ENCODE peak calls at places on chromosomes 3 and 15, in nine cellular contexts. I, Y, R, A, V, Z, T, N and G are unnamed samples.
A peak's percentile ranks its signal among the peaks of the same experiment; 100 is the strongest.

GRCh38 chr15:63277044-63277892 is at the start of gene APH1B:
- DNase-seq in I (peak; percentile 96), Y (peak; percentile 89), R (no peak), A (peak; percentile 85), V (no peak), Z (peak; percentile 32), T (peak; percentile 91), N (peak; percentile 83), G (peak; percentile 83)

GRCh38 chr15:31136612-31137328 is 35.2 kb upstream of the TRPM1 start:
- DNase-seq in I (no peak), Y (no peak), R (no peak), A (no peak), V (no peak), Z (no peak), T (no peak), N (no peak), G (no peak)

GRCh38 chr3:140388525-140388924 is 289.3 kb upstream of the TRIM42 start:
- DNase-seq in I (no peak), Y (no peak), R (no peak), A (no peak), V (no peak), Z (no peak), T (no peak), N (no peak), G (no peak)

GRCh38 chr15:101491739-101492640 is 2.5 kb upstream of the PCSK6 start:
- DNase-seq in I (no peak), Y (no peak), R (no peak), A (no peak), V (no peak), Z (no peak), T (no peak), N (peak; percentile 16), G (no peak)

GRCh38 chr3:190534386-190534785 is 20.5 kb downstream of the IL1RAP start:
- DNase-seq in I (no peak), Y (no peak), R (peak; percentile 72), A (no peak), V (no peak), Z (no peak), T (no peak), N (peak; percentile 88), G (no peak)

GRCh38 chr15:71752604-71753289 is 57.6 kb upstream of the NR2E3 start:
- DNase-seq in I (peak; percentile 55), Y (no peak), R (peak; percentile 73), A (peak; percentile 33), V (peak; percentile 88), Z (peak; percentile 99), T (no peak), N (peak; percentile 82), G (peak; percentile 95)

GRCh38 chr3:142148871-142149860 is at the start of gene TFDP2:
- DNase-seq in I (peak; percentile 95), Y (peak; percentile 92), R (peak; percentile 76), A (peak; percentile 93), V (no peak), Z (peak; percentile 67), T (peak; percentile 95), N (peak; percentile 92), G (peak; percentile 87)

GRCh38 chr3:188855690-188856089 is 316.1 kb upstream of the TPRG1 start:
- DNase-seq in I (no peak), Y (no peak), R (no peak), A (no peak), V (no peak), Z (no peak), T (no peak), N (no peak), G (no peak)

GRCh38 chr15:98983333-98983732 is 24.3 kb downstream of the PGPEP1L start:
- DNase-seq in I (no peak), Y (no peak), R (peak; percentile 89), A (no peak), V (peak; percentile 38), Z (peak; percentile 35), T (peak; percentile 79), N (peak; percentile 28), G (peak; percentile 87)

GRCh38 chr15:77966540-77967290 is 110.8 kb downstream of the TBC1D2B start:
- DNase-seq in I (peak; percentile 78), Y (no peak), R (peak; percentile 35), A (peak; percentile 65), V (no peak), Z (no peak), T (no peak), N (peak; percentile 56), G (peak; percentile 41)

GRCh38 chr3:125219261-125219701 is 6.7 kb upstream of the SLC12A8 start:
- DNase-seq in I (no peak), Y (no peak), R (no peak), A (no peak), V (no peak), Z (no peak), T (no peak), N (no peak), G (no peak)

DNA sequence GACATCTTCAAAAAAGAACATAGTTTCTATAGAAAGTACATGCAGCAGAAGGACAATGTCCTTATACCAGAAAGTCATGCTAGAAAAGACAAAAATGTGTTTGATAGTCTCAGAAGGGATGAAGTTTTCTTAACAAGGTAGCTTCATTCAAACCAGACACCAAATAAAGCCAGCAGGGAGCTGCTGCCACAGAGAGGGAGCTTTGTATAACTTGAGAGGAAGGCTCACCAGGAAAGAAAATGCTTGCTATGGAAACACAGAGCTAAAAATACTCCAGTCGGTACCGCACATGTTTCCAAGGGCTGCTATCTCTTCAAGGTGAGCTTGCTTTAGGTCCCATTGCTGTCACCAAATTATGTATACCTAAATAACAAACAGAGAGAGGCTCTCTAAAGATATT is 1074.8 kb upstream of the ALCAM start:
- DNase-seq in I (no peak), Y (no peak), R (no peak), A (peak; percentile 8), V (no peak), Z (no peak), T (no peak), N (no peak), G (no peak)
- H3K4me3 ChIP-seq in I (peak overlapping the region; percentile 19), Y (peak overlapping the region; percentile 48), R (no peak overlapping the region), A (peak overlapping the region; percentile 57), V (no peak overlapping the region), Z (no peak overlapping the region), T (peak overlapping the region; percentile 17), N (no peak overlapping the region), G (peak overlapping the region; percentile 31)

GRCh38 chr3:72655758-72656157 is 192.5 kb downstream of the SHQ1 start:
- DNase-seq in I (no peak), Y (no peak), R (no peak), A (no peak), V (no peak), Z (no peak), T (no peak), N (no peak), G (no peak)
- TF ChIP-seq CTCF in I (peak; percentile 34), Y (no peak), R (peak; percentile 29), A (peak; percentile 67), V (peak; percentile 28), Z (peak; percentile 25), T (no peak), N (peak; percentile 26), G (no peak)

GRCh38 chr3:11835028-11835639 is 11.6 kb downstream of the TAMM41 start:
- DNase-seq in I (peak; percentile 44), Y (no peak), R (peak; percentile 37), A (peak; percentile 24), V (no peak), Z (no peak), T (no peak), N (peak; percentile 49), G (peak; percentile 51)

GRCh38 chr3:11832964-11833621 is 13.6 kb downstream of the TAMM41 start:
- DNase-seq in I (no peak), Y (no peak), R (no peak), A (no peak), V (no peak), Z (no peak), T (no peak), N (no peak), G (no peak)
- H3K4me3 ChIP-seq in I (no peak overlapping the region), Y (no peak overlapping the region), R (no peak overlapping the region), A (no peak overlapping the region), V (no peak overlapping the region), Z (no peak overlapping the region), T (no peak overlapping the region), N (no peak overlapping the region), G (no peak overlapping the region)

GRCh38 chr3:150227839-150228238 is 180.3 kb upstream of the TSC22D2 start:
- DNase-seq in I (peak; percentile 30), Y (no peak), R (peak; percentile 50), A (peak; percentile 70), V (no peak), Z (peak; percentile 70), T (no peak), N (peak; percentile 86), G (peak; percentile 85)
- TF ChIP-seq CTCF in I (peak; percentile 78), Y (peak; percentile 70), R (peak; percentile 81), A (peak; percentile 87), V (peak; percentile 79), Z (peak; percentile 89), T (peak; percentile 56), N (peak; percentile 93), G (peak; percentile 83)